ENCODE peak calls at places on chromosomes 11 and 22, in nine cellular contexts. S is neural progenitor cell, T is RWPE1, H is HCT116, N is uterus, O is nephron progenitor cell, R is adrenal gland, D is left ventricle myocardium inferior, E is foreskin fibroblast. C is an unnamed sample.

GRCh38 chr22:42292726-42293520 is 22.5 kb upstream of the TCF20 start:
- DNase-seq in T (no peak), H (no peak), D (no peak), O (no peak), S (no peak), R (no peak), N (no peak), E (no peak), C (no peak)

GRCh38 chr22:31089101-31090100 is 8.3 kb downstream of the SMTN start:
- DNase-seq in O (peak; percentile 65), H (no peak), N (peak; percentile 73), S (peak; percentile 61), E (peak; percentile 74), D (no peak), R (peak; percentile 54), T (no peak), C (peak; percentile 32)

GRCh38 chr22:43131773-43132501 is 11.3 kb downstream of the MCAT start:
- DNase-seq in E (no peak), S (no peak), T (no peak), D (no peak), N (no peak), O (no peak), H (no peak), R (no peak), C (no peak)

GRCh38 chr11:93089474-93090102 is 108.2 kb downstream of the SLC36A4 start:
- DNase-seq in O (no peak), S (peak; percentile 62), D (no peak), T (no peak), R (peak; percentile 18), E (peak; percentile 28), H (peak; percentile 52), N (no peak), C (peak; percentile 72)

GRCh38 chr11:128208329-128209220 is 378.8 kb downstream of the ETS1 start:
- DNase-seq in D (no peak), N (peak; percentile 19), S (no peak), T (peak; percentile 77), E (peak; percentile 95), H (peak; percentile 57), O (no peak), R (no peak), C (peak; percentile 96)

GRCh38 chr22:31040542-31041398 is 40.3 kb upstream of the SMTN start:
- DNase-seq in D (no peak), N (peak; percentile 39), S (no peak), H (no peak), T (no peak), R (no peak), E (no peak), O (no peak), C (no peak)

GRCh38 chr11:118338637-118339061 is 3.9 kb downstream of the CD3D start:
- DNase-seq in D (no peak), R (no peak), O (no peak), T (no peak), N (no peak), S (no peak), E (no peak), H (no peak), C (no peak)

GRCh38 chr22:28710889-28711285 is 30.7 kb downstream of the CHEK2 start:
- DNase-seq in O (no peak), S (no peak), R (no peak), D (no peak), H (no peak), T (no peak), E (peak; percentile 56), N (no peak), C (no peak)

GRCh38 chr11:59141673-59142460 is 789 bp upstream of the FAM111A start:
- DNase-seq in N (no peak), H (no peak), R (no peak), S (no peak), D (no peak), E (peak; percentile 66), T (peak; percentile 16), O (no peak), C (no peak)

GRCh38 chr11:45926001-45926401 is 3.5 kb downstream of the LARGE2 start:
- DNase-seq in R (peak; percentile 15), D (peak; percentile 9), N (peak; percentile 13), T (no peak), S (no peak), H (no peak), E (no peak), O (no peak), C (no peak)

GRCh38 chr11:116976941-116977570 is 121.2 kb downstream of the SIK3 start:
- DNase-seq in H (no peak), O (no peak), E (peak; percentile 28), S (no peak), D (no peak), N (no peak), T (no peak), R (no peak), C (no peak)

DNA sequence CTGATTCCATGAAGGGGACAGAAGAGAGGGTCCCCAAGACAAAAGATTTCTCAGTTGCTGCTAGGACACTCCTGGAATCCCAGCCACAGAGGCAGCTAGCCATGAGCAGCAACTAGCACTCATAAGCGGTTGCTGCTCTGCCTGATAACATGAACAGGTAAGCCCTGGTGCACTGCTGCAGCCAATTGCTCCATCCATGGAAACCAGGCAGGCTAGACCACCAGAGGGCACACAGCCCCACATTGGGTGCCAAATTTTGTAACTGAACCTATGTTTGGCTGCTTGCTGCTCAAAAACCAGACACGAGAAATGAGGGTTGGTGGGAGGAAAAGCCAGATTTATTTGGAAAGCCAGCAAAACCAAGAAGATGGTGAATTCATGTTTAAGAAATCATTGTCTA is 21.9 kb upstream of the QSER1 start:
- DNase-seq in R (no peak), N (peak; percentile 14), S (peak; percentile 44), D (no peak), E (no peak), O (peak; percentile 21), T (no peak), H (no peak), C (peak; percentile 38)
- TF ChIP-seq CTCF in R (no peak), N (no peak), S (peak; percentile 56), D (peak; percentile 32), E (no peak), O (peak; percentile 18), T (no peak), H (peak; percentile 28), C (no peak)

DNA sequence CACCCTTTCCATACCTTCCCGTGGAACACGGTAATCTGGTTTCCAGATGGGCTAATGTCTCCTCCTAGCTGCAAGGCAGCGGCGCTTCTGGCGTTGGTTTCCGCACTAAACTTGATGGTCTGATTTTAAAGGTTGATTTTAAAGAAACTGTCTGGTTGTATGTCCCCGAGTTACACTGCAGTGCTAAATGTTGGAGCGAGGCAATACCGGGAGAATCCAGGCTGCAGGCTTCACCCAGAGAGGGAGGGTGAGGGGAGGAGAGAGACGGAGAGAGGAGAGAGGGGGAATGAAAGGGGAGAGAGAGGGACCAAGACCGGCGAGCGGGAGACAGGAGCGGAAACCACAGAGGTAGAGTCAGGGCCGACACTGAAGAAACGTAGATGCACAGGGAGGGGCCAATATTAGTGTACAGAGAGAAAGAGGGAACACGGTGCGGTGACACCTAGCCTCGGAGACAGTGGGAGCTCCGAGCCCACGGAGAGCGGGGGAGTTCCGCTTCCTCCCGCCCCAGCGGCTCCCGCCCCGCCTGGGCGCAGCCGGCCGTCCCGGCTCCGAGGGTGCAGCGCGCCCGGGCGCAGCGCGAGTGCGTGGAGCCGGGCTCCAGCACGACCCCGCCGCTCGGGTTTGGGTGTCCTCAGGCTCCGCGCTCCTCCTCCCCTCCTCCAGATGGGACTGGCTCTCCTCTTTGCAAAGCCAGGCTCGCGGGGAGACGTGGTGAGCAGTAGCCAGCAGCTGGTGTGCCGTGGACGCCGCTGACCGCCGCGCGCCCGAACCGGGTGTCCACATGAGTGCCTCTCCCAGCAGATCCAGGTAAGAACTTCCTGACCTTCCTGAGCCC is 71.9 kb upstream of the GRAMD1B start:
- DNase-seq in O (peak; percentile 63), T (peak; percentile 11), E (peak; percentile 36), R (peak; percentile 44), H (no peak), N (no peak), D (peak; percentile 33), S (peak; percentile 62), C (no peak)
- TF ChIP-seq CTCF in O (no peak), T (no peak), E (peak; percentile 45), R (peak; percentile 7), H (no peak), N (no peak), D (peak; percentile 55), S (no peak), C (no peak)

GRCh38 chr11:124746621-124747243 is 5.3 kb downstream of the VSIG2 start:
- DNase-seq in T (peak; percentile 94), S (peak; percentile 83), E (peak; percentile 86), D (peak; percentile 70), O (peak; percentile 77), N (no peak), H (peak; percentile 82), R (peak; percentile 63), C (peak; percentile 90)
- TF ChIP-seq CTCF in T (peak; percentile 73), S (peak; percentile 64), E (peak; percentile 63), D (peak; percentile 41), O (no peak), N (peak; percentile 24), H (peak; percentile 66), R (no peak), C (peak; percentile 50)

DNA sequence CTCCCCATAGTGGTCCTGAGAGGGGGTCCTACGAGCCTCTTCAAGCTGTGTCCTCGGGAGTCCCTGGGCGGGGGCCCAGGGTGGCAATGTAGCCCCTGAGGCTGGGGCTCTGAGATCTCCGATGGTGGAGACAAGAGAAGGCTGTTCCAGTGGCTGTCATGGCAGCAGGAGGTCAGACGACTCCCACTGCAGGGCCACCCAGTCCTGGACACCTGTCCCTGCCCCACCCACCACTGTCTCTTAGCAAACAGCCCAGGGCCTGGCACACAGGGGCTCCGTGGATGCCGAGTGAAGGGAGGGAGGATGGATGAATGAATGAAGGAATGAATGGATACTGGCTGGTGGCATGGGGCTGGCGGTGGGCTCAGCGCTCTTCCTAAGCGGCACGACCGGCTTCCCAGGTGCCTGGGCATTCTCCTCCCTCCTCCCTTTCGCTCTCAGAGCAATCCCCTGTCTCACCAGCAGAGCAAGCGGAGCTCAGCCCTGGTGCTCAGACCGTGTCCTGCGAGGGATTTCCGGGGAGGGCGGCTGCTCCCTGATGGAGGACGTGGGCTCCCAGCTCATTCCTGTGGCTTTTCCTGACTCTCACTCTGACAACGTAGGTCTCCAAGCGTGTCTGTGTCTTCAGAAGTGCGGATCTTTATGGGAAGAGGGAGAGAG is 1272.7 kb downstream of the BRD1 start:
- DNase-seq in D (no peak), N (no peak), E (no peak), T (no peak), H (no peak), O (peak; percentile 42), R (no peak), S (peak; percentile 69), C (no peak)
- TF ChIP-seq CTCF in D (no peak), N (no peak), E (no peak), T (no peak), H (no peak), O (peak; percentile 26), R (no peak), S (peak; percentile 46), C (no peak)